ENCODE peak calls at places on chromosome 2, in four cellular contexts. Z is A673, M is choroid plexus epithelial cell, V is psoas muscle. L is an unnamed sample.

GRCh38 chr2:55431982-55432627 is 12.4 kb upstream of the CCDC88A start:
- DNase-seq in Z (peak; percentile 46), M (peak; percentile 79), V (no peak), L (peak; percentile 69)

GRCh38 chr2:229575569-229576315 is 138.6 kb downstream of the DNER start:
- DNase-seq in Z (no peak), M (peak; percentile 82), V (no peak), L (peak; percentile 16)

GRCh38 chr2:217055624-217056023 is 195.8 kb upstream of the TNP1 start:
- DNase-seq in Z (no peak), M (no peak), V (no peak), L (no peak)

GRCh38 chr2:219116776-219117646 is 43.6 kb downstream of the NHEJ1 start:
- DNase-seq in Z (no peak), M (no peak), V (no peak), L (no peak)

GRCh38 chr2:102359527-102359926 is 3.9 kb downstream of the IL18R1 start:
- DNase-seq in Z (no peak), M (peak; percentile 42), V (no peak), L (no peak)

GRCh38 chr2:135839713-135840112 is 2.7 kb upstream of the LCT start:
- DNase-seq in Z (no peak), M (peak; percentile 94), V (no peak), L (peak; percentile 85)

GRCh38 chr2:39142012-39142346 is 21.1 kb upstream of the SOS1 start:
- DNase-seq in Z (no peak), M (no peak), V (no peak), L (no peak)

GRCh38 chr2:109024477-109024876 is 35.5 kb upstream of the EDAR start:
- DNase-seq in Z (no peak), M (no peak), V (no peak), L (no peak)

GRCh38 chr2:135825855-135826190 is 11.2 kb downstream of the LCT start:
- DNase-seq in Z (no peak), M (no peak), V (no peak), L (no peak)

GRCh38 chr2:133568172-133568571 is at the start of gene NCKAP5:
- DNase-seq in Z (peak; percentile 82), M (peak; percentile 77), V (no peak), L (peak; percentile 48)

GRCh38 chr2:67516899-67517530 is 119.9 kb downstream of the ETAA1 start:
- DNase-seq in Z (no peak), M (peak; percentile 95), V (no peak), L (peak; percentile 90)

GRCh38 chr2:70975237-70975636 is 3.2 kb upstream of the ANKRD53 start:
- DNase-seq in Z (no peak), M (no peak), V (no peak), L (no peak)

GRCh38 chr2:70978388-70979357 is at the start of gene ANKRD53:
- DNase-seq in Z (no peak), M (peak; percentile 41), V (peak; percentile 76), L (peak; percentile 37)

GRCh38 chr2:70979626-70980025 is 1.2 kb downstream of the ANKRD53 start:
- DNase-seq in Z (no peak), M (no peak), V (no peak), L (no peak)

GRCh38 chr2:70974592-70974991 is 3.8 kb upstream of the ANKRD53 start:
- DNase-seq in Z (no peak), M (no peak), V (no peak), L (no peak)

GRCh38 chr2:70977605-70978205 is 725 bp upstream of the ANKRD53 start:
- DNase-seq in Z (peak; percentile 46), M (peak; percentile 83), V (no peak), L (peak; percentile 94)
- TF ChIP-seq CTCF in Z (peak; percentile 41), M (no peak), V (no peak), L (no peak)

DNA sequence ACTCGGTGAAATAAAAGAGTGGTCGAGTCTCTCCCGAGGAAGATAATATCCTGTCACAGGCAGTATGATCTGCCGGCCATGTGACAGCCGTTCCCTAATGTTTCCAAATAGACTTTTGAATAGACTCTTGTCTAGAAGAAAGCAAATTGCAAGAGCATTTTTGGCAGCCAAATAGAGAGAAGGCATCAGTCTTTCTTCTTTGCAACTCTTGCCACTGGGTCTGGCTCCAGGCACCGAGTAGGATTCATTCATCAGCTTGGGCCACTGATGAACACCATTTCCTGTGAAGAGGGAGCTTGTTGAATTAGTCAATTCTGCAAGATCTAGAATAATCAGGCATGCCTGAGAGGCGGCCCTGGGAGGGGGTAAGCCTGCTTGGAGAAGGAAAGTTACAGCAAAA is 165.6 kb downstream of the KLHL29 start:
- DNase-seq in Z (peak; percentile 70), M (no peak), V (no peak), L (peak; percentile 14)
- H3K4me3 ChIP-seq in Z (no peak overlapping the region), M (no peak overlapping the region), V (no peak overlapping the region), L (no peak overlapping the region)

GRCh38 chr2:13201924-13202323 is 485.2 kb downstream of the TRIB2 start:
- DNase-seq in Z (peak; percentile 11), M (peak; percentile 8), V (no peak), L (no peak)
- TF ChIP-seq CTCF in Z (peak; percentile 53), M (peak; percentile 48), V (no peak), L (no peak)

GRCh38 chr2:160269365-160269764 is 69.3 kb upstream of the ITGB6 start:
- DNase-seq in Z (no peak), M (no peak), V (no peak), L (no peak)
- H3K4me3 ChIP-seq in Z (peak overlapping the region; percentile 37), M (peak overlapping the region; percentile 55), V (peak overlapping the region; percentile 69), L (peak overlapping the region; percentile 40)